ENCODE peak calls at places on chromosomes 3 and 15, in six cellular contexts. One of them, this sample, is unnamed.

GRCh38 chr3:183185696-183186095 is 23.2 kb upstream of the LAMP3 start:
- DNase-seq in neuronal stem cell: no peak
- DNase-seq in IMR-90: peak; percentile 68
- DNase-seq in H9: no peak
- DNase-seq in mesenchymal stem cell: peak; percentile 78
- DNase-seq in H1: no peak
- DNase-seq in this sample: no peak

GRCh38 chr15:89349212-89349558 is 14.6 kb upstream of the POLG start:
- DNase-seq in neuronal stem cell: no peak
- DNase-seq in IMR-90: no peak
- DNase-seq in H9: no peak
- DNase-seq in mesenchymal stem cell: no peak
- DNase-seq in H1: no peak
- DNase-seq in this sample: no peak

GRCh38 chr3:139935071-139935865 is at the start of gene CLSTN2:
- DNase-seq in neuronal stem cell: peak; percentile 75
- DNase-seq in IMR-90: no peak
- DNase-seq in H9: peak; percentile 80
- DNase-seq in mesenchymal stem cell: peak; percentile 55
- DNase-seq in H1: no peak
- DNase-seq in this sample: peak; percentile 44

GRCh38 chr3:68458646-68459045 is 473.7 kb downstream of the TAFA4 start:
- DNase-seq in neuronal stem cell: no peak
- DNase-seq in IMR-90: no peak
- DNase-seq in H9: no peak
- DNase-seq in mesenchymal stem cell: peak; percentile 84
- DNase-seq in H1: no peak
- DNase-seq in this sample: no peak

GRCh38 chr3:101069796-101070195 is 76.6 kb upstream of the ABI3BP start:
- DNase-seq in neuronal stem cell: no peak
- DNase-seq in IMR-90: peak; percentile 22
- DNase-seq in H9: no peak
- DNase-seq in mesenchymal stem cell: peak; percentile 30
- DNase-seq in H1: no peak
- DNase-seq in this sample: no peak

GRCh38 chr3:7512048-7512447 is 651.1 kb downstream of the GRM7 start:
- DNase-seq in neuronal stem cell: no peak
- DNase-seq in IMR-90: no peak
- DNase-seq in H9: no peak
- DNase-seq in mesenchymal stem cell: no peak
- DNase-seq in H1: no peak
- DNase-seq in this sample: no peak

GRCh38 chr3:17032407-17033034 is 147.8 kb downstream of the PLCL2 start:
- DNase-seq in neuronal stem cell: no peak
- DNase-seq in IMR-90: peak; percentile 36
- DNase-seq in H9: no peak
- DNase-seq in mesenchymal stem cell: peak; percentile 39
- DNase-seq in H1: no peak
- DNase-seq in this sample: peak; percentile 14

GRCh38 chr3:180189310-180189648 is 152.5 kb upstream of the PEX5L start:
- DNase-seq in neuronal stem cell: no peak
- DNase-seq in IMR-90: no peak
- DNase-seq in H9: no peak
- DNase-seq in mesenchymal stem cell: no peak
- DNase-seq in H1: no peak
- DNase-seq in this sample: no peak

GRCh38 chr3:72520690-72521308 is 327.4 kb downstream of the SHQ1 start:
- DNase-seq in neuronal stem cell: no peak
- DNase-seq in IMR-90: peak; percentile 89
- DNase-seq in H9: no peak
- DNase-seq in mesenchymal stem cell: peak; percentile 46
- DNase-seq in H1: no peak
- DNase-seq in this sample: peak; percentile 13

GRCh38 chr3:120049881-120050539 is 44.2 kb downstream of the GSK3B start:
- DNase-seq in neuronal stem cell: no peak
- DNase-seq in IMR-90: no peak
- DNase-seq in H9: no peak
- DNase-seq in mesenchymal stem cell: no peak
- DNase-seq in H1: no peak
- DNase-seq in this sample: no peak

GRCh38 chr15:70140543-70141375 is 43.0 kb upstream of the TLE3 start:
- DNase-seq in neuronal stem cell: no peak
- DNase-seq in IMR-90: peak; percentile 57
- DNase-seq in H9: peak; percentile 77
- DNase-seq in mesenchymal stem cell: peak; percentile 73
- DNase-seq in H1: peak; percentile 67
- DNase-seq in this sample: peak; percentile 40

GRCh38 chr15:70140031-70140542 is 42.4 kb upstream of the TLE3 start:
- DNase-seq in neuronal stem cell: no peak
- DNase-seq in IMR-90: no peak
- DNase-seq in H9: no peak
- DNase-seq in mesenchymal stem cell: no peak
- DNase-seq in H1: no peak
- DNase-seq in this sample: no peak

GRCh38 chr15:70142322-70143191 is 44.8 kb upstream of the TLE3 start:
- DNase-seq in neuronal stem cell: no peak
- DNase-seq in IMR-90: peak; percentile 85
- DNase-seq in H9: no peak
- DNase-seq in mesenchymal stem cell: peak; percentile 73
- DNase-seq in H1: no peak
- DNase-seq in this sample: peak; percentile 84

GRCh38 chr15:70142072-70142321 is 44.3 kb upstream of the TLE3 start:
- DNase-seq in neuronal stem cell: no peak
- DNase-seq in IMR-90: no peak
- DNase-seq in H9: no peak
- DNase-seq in mesenchymal stem cell: no peak
- DNase-seq in H1: no peak
- DNase-seq in this sample: no peak

DNA sequence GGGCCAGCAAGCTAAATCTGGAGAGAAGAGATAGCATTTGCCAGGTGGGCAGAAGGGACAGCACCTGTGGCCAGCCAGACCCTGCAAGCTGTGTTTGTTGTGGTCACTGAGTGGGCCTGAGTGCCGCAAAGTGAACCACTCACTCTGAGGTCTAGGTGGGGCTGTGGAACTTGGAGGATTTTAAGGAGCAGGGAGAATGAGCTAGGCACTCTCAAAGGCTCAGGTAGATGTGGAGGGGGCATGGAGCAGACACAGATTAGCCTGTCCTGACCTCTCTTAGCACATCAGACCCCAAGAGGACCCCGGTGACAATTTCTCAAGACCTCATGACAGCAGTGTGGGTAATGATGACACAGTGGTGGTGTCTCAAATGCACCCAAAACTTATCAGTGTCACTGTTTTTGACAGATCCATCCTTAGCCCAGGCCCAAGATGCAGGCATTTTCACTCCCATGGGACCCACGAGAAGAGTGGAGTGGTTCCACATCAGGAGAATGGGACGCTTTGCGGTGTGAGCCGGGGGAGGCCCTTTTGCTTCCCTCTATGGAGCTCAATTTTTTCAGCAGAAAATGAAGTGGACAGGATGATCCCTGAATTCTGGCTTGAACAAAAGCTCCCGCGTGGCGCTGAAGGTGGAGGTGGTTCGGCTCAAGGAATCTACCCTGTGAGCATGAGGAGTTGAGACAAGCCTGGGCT is 43.8 kb upstream of the TLE3 start:
- DNase-seq in neuronal stem cell: no peak
- DNase-seq in IMR-90: no peak
- DNase-seq in H9: no peak
- DNase-seq in mesenchymal stem cell: no peak
- DNase-seq in H1: no peak
- DNase-seq in this sample: no peak
- H4K91ac ChIP-seq in neuronal stem cell: no peak overlapping the region
- H4K91ac ChIP-seq in IMR-90: no peak overlapping the region
- H4K91ac ChIP-seq in H9: no peak overlapping the region
- H4K91ac ChIP-seq in mesenchymal stem cell: no peak overlapping the region
- H4K91ac ChIP-seq in H1: no peak overlapping the region
- H4K91ac ChIP-seq in this sample: no peak overlapping the region

DNA sequence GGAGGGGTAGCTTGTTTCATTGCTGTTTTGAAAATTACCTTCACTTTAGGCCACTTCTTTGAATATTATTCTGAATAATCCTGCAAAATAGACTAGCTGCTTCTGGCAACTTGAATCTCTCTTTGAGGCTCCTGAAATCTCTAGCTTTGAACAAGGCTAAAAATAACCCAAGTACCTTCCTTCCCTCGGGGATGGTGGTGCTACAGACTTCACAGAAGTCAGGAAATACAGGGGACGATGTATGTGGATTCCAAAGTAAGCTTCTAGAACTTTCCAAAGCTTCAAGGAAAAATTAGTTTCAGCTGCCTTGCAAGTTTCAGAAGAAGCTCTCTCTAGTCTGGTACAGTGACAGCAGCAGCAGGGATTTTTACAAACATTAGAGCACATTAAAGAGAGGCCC is 783.2 kb upstream of the ARPP21 start:
- DNase-seq in neuronal stem cell: no peak
- DNase-seq in IMR-90: no peak
- DNase-seq in H9: no peak
- DNase-seq in mesenchymal stem cell: peak; percentile 1
- DNase-seq in H1: no peak
- DNase-seq in this sample: no peak
- H4K8ac ChIP-seq in neuronal stem cell: no peak overlapping the region
- H4K8ac ChIP-seq in IMR-90: no peak overlapping the region
- H4K8ac ChIP-seq in H9: no peak overlapping the region
- H4K8ac ChIP-seq in mesenchymal stem cell: no peak overlapping the region
- H4K8ac ChIP-seq in H1: no peak overlapping the region
- H4K8ac ChIP-seq in this sample: no peak overlapping the region

GRCh38 chr3:114331007-114331406 is 37.2 kb downstream of the TIGIT start:
- DNase-seq in neuronal stem cell: no peak
- DNase-seq in IMR-90: no peak
- DNase-seq in H9: no peak
- DNase-seq in mesenchymal stem cell: no peak
- DNase-seq in H1: no peak
- DNase-seq in this sample: no peak

GRCh38 chr3:114329823-114330222 is 36.0 kb downstream of the TIGIT start:
- DNase-seq in neuronal stem cell: no peak
- DNase-seq in IMR-90: no peak
- DNase-seq in H9: no peak
- DNase-seq in mesenchymal stem cell: no peak
- DNase-seq in H1: no peak
- DNase-seq in this sample: no peak

GRCh38 chr3:114331710-114332109 is 37.9 kb downstream of the TIGIT start:
- DNase-seq in neuronal stem cell: no peak
- DNase-seq in IMR-90: no peak
- DNase-seq in H9: no peak
- DNase-seq in mesenchymal stem cell: no peak
- DNase-seq in H1: no peak
- DNase-seq in this sample: no peak

GRCh38 chr3:114327665-114328064 is 33.8 kb downstream of the TIGIT start:
- DNase-seq in neuronal stem cell: no peak
- DNase-seq in IMR-90: no peak
- DNase-seq in H9: no peak
- DNase-seq in mesenchymal stem cell: no peak
- DNase-seq in H1: no peak
- DNase-seq in this sample: no peak

GRCh38 chr3:114328345-114328744 is 34.5 kb downstream of the TIGIT start:
- DNase-seq in neuronal stem cell: no peak
- DNase-seq in IMR-90: no peak
- DNase-seq in H9: no peak
- DNase-seq in mesenchymal stem cell: no peak
- DNase-seq in H1: no peak
- DNase-seq in this sample: no peak
- H4K91ac ChIP-seq in neuronal stem cell: no peak overlapping the region
- H4K91ac ChIP-seq in IMR-90: no peak overlapping the region
- H4K91ac ChIP-seq in H9: no peak overlapping the region
- H4K91ac ChIP-seq in mesenchymal stem cell: no peak overlapping the region
- H4K91ac ChIP-seq in H1: no peak overlapping the region
- H4K91ac ChIP-seq in this sample: no peak overlapping the region

GRCh38 chr3:71309342-71309741 is 274.2 kb downstream of the FOXP1 start:
- DNase-seq in neuronal stem cell: no peak
- DNase-seq in IMR-90: no peak
- DNase-seq in H9: no peak
- DNase-seq in mesenchymal stem cell: no peak
- DNase-seq in H1: no peak
- DNase-seq in this sample: peak; percentile 62
- H4K8ac ChIP-seq in neuronal stem cell: no peak overlapping the region
- H4K8ac ChIP-seq in IMR-90: no peak overlapping the region
- H4K8ac ChIP-seq in H9: no peak overlapping the region
- H4K8ac ChIP-seq in mesenchymal stem cell: no peak overlapping the region
- H4K8ac ChIP-seq in H1: no peak overlapping the region
- H4K8ac ChIP-seq in this sample: no peak overlapping the region

GRCh38 chr3:161272524-161272923 is 51.4 kb downstream of the NMD3 start:
- DNase-seq in neuronal stem cell: no peak
- DNase-seq in IMR-90: no peak
- DNase-seq in H9: no peak
- DNase-seq in mesenchymal stem cell: no peak
- DNase-seq in H1: no peak
- DNase-seq in this sample: no peak

GRCh38 chr3:161271646-161272045 is 50.5 kb downstream of the NMD3 start:
- DNase-seq in neuronal stem cell: no peak
- DNase-seq in IMR-90: no peak
- DNase-seq in H9: no peak
- DNase-seq in mesenchymal stem cell: no peak
- DNase-seq in H1: no peak
- DNase-seq in this sample: no peak

GRCh38 chr3:161275919-161276318 is 54.8 kb downstream of the NMD3 start:
- DNase-seq in neuronal stem cell: no peak
- DNase-seq in IMR-90: no peak
- DNase-seq in H9: no peak
- DNase-seq in mesenchymal stem cell: no peak
- DNase-seq in H1: no peak
- DNase-seq in this sample: no peak

GRCh38 chr3:161274691-161275298 is 53.7 kb downstream of the NMD3 start:
- DNase-seq in neuronal stem cell: peak; percentile 18
- DNase-seq in IMR-90: peak; percentile 63
- DNase-seq in H9: peak; percentile 43
- DNase-seq in mesenchymal stem cell: peak; percentile 64
- DNase-seq in H1: peak; percentile 57
- DNase-seq in this sample: peak; percentile 41

DNA sequence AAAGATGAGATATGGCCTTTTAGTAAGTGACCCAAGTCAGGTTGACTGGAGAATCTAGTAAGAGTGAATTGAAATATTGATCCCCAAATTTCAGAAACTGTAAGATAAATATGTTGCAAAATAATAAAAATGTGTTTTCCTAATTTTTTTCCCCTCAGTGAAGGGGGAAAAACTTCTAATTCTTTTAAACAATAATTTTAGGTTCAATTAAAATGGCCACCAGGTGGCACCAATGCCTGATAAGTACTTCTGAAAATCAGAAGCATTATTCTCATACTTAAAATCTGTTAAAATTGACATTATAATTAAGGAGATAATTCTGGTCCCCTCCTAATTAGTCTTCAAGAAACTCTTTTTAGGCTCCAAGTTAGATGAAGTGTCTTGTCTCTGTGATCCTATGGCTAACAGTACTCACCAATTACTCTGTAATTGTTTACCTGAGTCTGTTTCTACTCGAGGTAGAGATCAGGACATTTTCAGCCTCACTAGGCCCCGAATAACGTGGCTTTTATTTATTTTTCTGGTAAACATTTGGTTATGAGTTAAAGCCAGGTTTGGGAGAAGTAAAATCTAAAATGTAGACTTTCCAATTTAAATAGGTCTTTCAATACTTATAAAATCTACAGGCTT is 52.6 kb downstream of the NMD3 start:
- DNase-seq in neuronal stem cell: peak; percentile 9
- DNase-seq in IMR-90: peak; percentile 52
- DNase-seq in H9: no peak
- DNase-seq in mesenchymal stem cell: peak; percentile 47
- DNase-seq in H1: no peak
- DNase-seq in this sample: peak; percentile 6
- H4K91ac ChIP-seq in neuronal stem cell: no peak overlapping the region
- H4K91ac ChIP-seq in IMR-90: no peak overlapping the region
- H4K91ac ChIP-seq in H9: no peak overlapping the region
- H4K91ac ChIP-seq in mesenchymal stem cell: no peak overlapping the region
- H4K91ac ChIP-seq in H1: no peak overlapping the region
- H4K91ac ChIP-seq in this sample: no peak overlapping the region

This sample was measured in trophoblast cell.